ENCODE peak calls at places on chromosomes 5 and 9, in four cellular contexts. Y is GM12892, A is H1, J is HepG2. P is an unnamed sample.

GRCh38 chr9:120892177-120892747 is 15.3 kb upstream of the PHF19 start:
- DNase-seq in A (no peak), Y (no peak), J (no peak), P (no peak)

GRCh38 chr9:135565141-135565628 is 3.6 kb downstream of the PAEP start:
- DNase-seq in A (no peak), J (no peak), Y (no peak), P (no peak)

GRCh38 chr5:75553358-75553757 is 41.7 kb downstream of the POLK start:
- DNase-seq in Y (no peak), A (no peak), J (no peak), P (no peak)

GRCh38 chr5:30839956-30840355 is 353.5 kb upstream of the CDH6 start:
- DNase-seq in A (no peak), Y (no peak), J (no peak), P (no peak)

GRCh38 chr5:137272831-137273230 is 226.3 kb downstream of the SPOCK1 start:
- DNase-seq in Y (no peak), J (no peak), A (no peak), P (no peak)

GRCh38 chr9:118618091-118618490 is 751.1 kb downstream of the BRINP1 start:
- DNase-seq in A (no peak), J (no peak), Y (no peak), P (no peak)

GRCh38 chr9:18129809-18130334 is 344.1 kb upstream of the ADAMTSL1 start:
- DNase-seq in Y (no peak), J (no peak), A (peak), P (no peak)

GRCh38 chr5:141910271-141910673 is 13.4 kb upstream of the DELE1 start:
- DNase-seq in Y (no peak), J (no peak), A (no peak), P (no peak)

GRCh38 chr9:114611516-114612271 is 603 bp downstream of the TMEM268 start:
- DNase-seq in J (no peak), A (peak), Y (peak), P (no peak)

GRCh38 chr5:42943931-42944631 is 96.0 kb downstream of the ANXA2R start:
- DNase-seq in A (peak), J (no peak), Y (no peak), P (no peak)

GRCh38 chr9:99130069-99130468 is 25.2 kb downstream of the TGFBR1 start:
- DNase-seq in Y (no peak), J (no peak), A (no peak), P (no peak)

GRCh38 chr5:82834151-82834550 is 243.0 kb downstream of the TMEM167A start:
- DNase-seq in Y (no peak), J (no peak), A (no peak), P (no peak)

GRCh38 chr5:143760137-143760505 is 51.8 kb upstream of the HMHB1 start:
- DNase-seq in J (no peak), A (no peak), Y (no peak), P (no peak)

GRCh38 chr5:133605323-133605722 is 7.0 kb downstream of the FSTL4 start:
- DNase-seq in Y (no peak), A (no peak), J (no peak), P (no peak)

GRCh38 chr9:135993840-135994776 is 32.9 kb upstream of the UBAC1 start:
- DNase-seq in J (peak), A (no peak), Y (no peak), P (no peak)

GRCh38 chr5:133079048-133079447 is 27.2 kb downstream of the HSPA4 start:
- DNase-seq in A (no peak), Y (no peak), J (no peak), P (no peak)

GRCh38 chr5:107147584-107147983 is 523.2 kb downstream of the EFNA5 start:
- DNase-seq in A (no peak), Y (no peak), J (no peak), P (no peak)

GRCh38 chr9:30688801-30689200 is 1695.6 kb upstream of the ACO1 start:
- DNase-seq in J (no peak), A (no peak), Y (no peak), P (no peak)

GRCh38 chr5:87302061-87302460 is 34.4 kb downstream of the RASA1 start:
- DNase-seq in A (no peak), J (no peak), Y (no peak), P (no peak)

GRCh38 chr5:51226420-51226735 is 156.9 kb upstream of the ISL1 start:
- DNase-seq in J (peak), Y (no peak), A (peak), P (no peak)

GRCh38 chr5:125011982-125012381 is 265.5 kb upstream of the ZNF608 start:
- DNase-seq in A (no peak), J (no peak), Y (no peak), P (no peak)

GRCh38 chr5:146073239-146073900 is 32.0 kb downstream of the PLAC8L1 start:
- DNase-seq in Y (no peak), J (no peak), A (peak), P (no peak)

GRCh38 chr9:86287013-86287412 is 4.7 kb upstream of the ISCA1 start:
- DNase-seq in A (no peak), Y (no peak), J (peak), P (no peak)

GRCh38 chr5:68015381-68015780 is 200.2 kb upstream of the PIK3R1 start:
- DNase-seq in A (no peak), J (no peak), Y (no peak), P (no peak)

GRCh38 chr9:129867138-129868032 is 32.1 kb downstream of the USP20 start:
- DNase-seq in A (peak), Y (no peak), J (no peak), P (no peak)

GRCh38 chr5:139043127-139043905 is 154.9 kb downstream of the SIL1 start:
- DNase-seq in A (no peak), J (no peak), Y (no peak), P (no peak)

GRCh38 chr9:130994135-130994534 is 14.8 kb upstream of the LAMC3 start:
- DNase-seq in Y (no peak), J (no peak), A (no peak), P (no peak)

GRCh38 chr9:123120953-123121352 is 87.5 kb downstream of the GPR21 start:
- DNase-seq in J (no peak), Y (no peak), A (no peak), P (no peak)

GRCh38 chr9:37408933-37409710 is 13.4 kb upstream of the GRHPR start:
- DNase-seq in Y (peak), A (no peak), J (no peak), P (peak)

GRCh38 chr5:113680534-113680933 is 167.0 kb downstream of the YTHDC2 start:
- DNase-seq in A (no peak), Y (no peak), J (no peak), P (no peak)

GRCh38 chr9:132018957-132019405 is 60.7 kb downstream of the MED27 start:
- DNase-seq in A (no peak), Y (no peak), J (no peak), P (no peak)

GRCh38 chr9:125466356-125466855 is 204.8 kb downstream of the GAPVD1 start:
- DNase-seq in J (no peak), Y (no peak), A (no peak), P (no peak)

GRCh38 chr5:172533399-172534228 is 79.3 kb upstream of the SH3PXD2B start:
- DNase-seq in Y (no peak), J (no peak), A (peak), P (no peak)

GRCh38 chr5:141478321-141478945 is 2.7 kb downstream of the PCDHGC3 start:
- DNase-seq in A (peak), Y (no peak), J (no peak), P (no peak)

GRCh38 chr5:28914302-28914701 is 1875.9 kb upstream of the CDH9 start:
- DNase-seq in Y (no peak), A (no peak), J (no peak), P (no peak)

GRCh38 chr5:79229357-79230174 is 6.4 kb upstream of the JMY start:
- DNase-seq in J (no peak), Y (no peak), A (no peak), P (no peak)

DNA sequence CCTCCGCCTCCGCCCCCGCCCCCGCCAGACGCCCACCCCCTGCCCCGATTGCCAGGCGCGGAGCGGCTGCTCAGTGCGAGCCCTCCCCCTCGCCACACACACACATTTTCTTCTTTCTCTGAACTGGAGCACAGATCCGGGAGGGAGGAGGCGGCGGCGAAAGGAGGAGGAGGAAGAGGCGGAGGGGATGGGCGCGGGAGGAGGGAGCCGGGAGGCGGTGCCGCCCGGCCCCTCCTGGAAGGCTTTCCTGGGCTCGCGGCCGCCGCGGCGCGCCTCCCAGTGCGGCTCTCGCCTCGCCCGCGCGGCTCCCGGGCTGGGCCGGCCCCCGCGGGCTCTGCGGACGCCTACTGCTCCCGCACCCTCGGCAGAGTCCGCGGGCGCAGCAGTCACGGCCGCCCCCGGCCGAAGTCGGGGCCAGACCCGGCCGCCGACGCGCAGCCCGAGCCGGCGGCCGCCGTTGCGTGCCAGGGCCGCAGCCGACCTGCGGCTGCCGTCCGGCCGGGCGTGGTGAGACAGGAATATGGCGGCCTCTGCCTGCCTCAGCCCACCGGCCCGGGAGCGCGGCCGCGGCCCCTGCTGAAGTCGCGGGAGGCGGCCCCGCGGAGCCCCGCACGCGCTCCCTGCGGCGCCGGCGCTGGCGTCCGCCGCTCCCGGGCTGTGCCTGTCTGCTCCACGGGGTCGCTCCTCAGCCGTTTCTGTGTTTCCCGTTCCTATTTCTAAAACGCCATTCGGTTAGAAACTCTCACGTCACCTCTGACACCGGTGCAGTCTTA is 401 bp upstream of the GNAQ start:
- DNase-seq in J (peak), Y (peak), A (peak), P (no peak)
- TF ChIP-seq POLR2A in J (peak), Y (no peak), A (peak), P (no peak)

GRCh38 chr9:77648458-77649108 is 461 bp upstream of the GNA14 start:
- DNase-seq in Y (no peak), A (peak), J (no peak), P (peak)
- TF ChIP-seq TAF1 in Y (no peak), A (no peak), J (no peak), P (no peak)

GRCh38 chr9:4788703-4789102 is 4.0 kb upstream of the RCL1 start:
- DNase-seq in J (no peak), Y (no peak), A (no peak), P (no peak)

GRCh38 chr9:4796530-4796929 is 3.8 kb downstream of the RCL1 start:
- DNase-seq in Y (no peak), J (no peak), A (no peak), P (no peak)

GRCh38 chr9:4793412-4794005 is 765 bp downstream of the RCL1 start:
- DNase-seq in J (no peak), A (no peak), Y (no peak), P (no peak)

GRCh38 chr9:4792054-4792571 is 631 bp upstream of the RCL1 start:
- DNase-seq in J (no peak), Y (no peak), A (no peak), P (no peak)

DNA sequence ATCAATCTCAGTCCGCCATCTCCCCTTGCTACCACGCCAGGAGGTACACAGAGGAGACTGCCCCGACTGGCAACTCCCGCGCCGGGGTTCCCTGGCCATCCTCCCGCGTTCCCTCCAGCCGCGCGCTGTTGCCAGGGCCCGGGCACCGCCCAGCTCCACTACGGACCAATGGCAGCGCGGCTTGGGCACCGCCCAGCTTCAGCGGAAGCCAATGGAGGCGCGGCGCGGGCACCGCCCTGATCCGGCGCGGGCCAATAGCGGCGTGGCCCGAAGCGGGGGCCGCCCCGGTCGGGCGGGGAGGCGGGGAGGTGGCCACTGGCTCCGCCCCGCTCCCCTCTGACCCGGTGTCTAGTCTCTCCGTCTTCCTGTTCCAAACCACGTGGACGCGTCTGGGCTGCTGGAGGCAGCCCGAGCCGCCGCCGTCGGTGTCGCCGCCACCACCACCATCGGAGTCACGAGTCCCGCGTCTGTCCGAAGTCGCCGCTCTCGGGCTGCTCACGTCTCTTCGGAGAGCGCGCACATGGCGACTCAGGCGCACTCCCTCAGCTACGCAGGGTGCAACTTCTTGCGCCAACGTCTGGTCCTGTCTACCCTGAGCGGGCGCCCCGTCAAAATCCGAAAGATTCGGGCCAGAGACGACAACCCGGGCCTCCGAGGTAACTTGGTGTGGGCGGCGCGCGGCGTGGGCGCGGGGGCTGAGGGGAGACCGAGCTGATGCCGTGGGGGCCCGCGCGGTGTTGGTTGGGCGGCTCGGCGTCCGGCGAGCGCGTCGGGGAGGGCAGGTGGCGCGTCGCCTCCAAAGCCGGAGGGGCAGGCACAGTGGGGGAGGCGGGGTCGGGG is at the start of gene RCL1:
- DNase-seq in A (peak), J (peak), Y (peak), P (peak)
- TF ChIP-seq POLR2A in A (peak), J (peak), Y (peak), P (peak)

GRCh38 chr9:36401179-36401740 is 1.2 kb upstream of the RNF38 start:
- DNase-seq in A (no peak), J (peak), Y (peak), P (peak)
- TF ChIP-seq TAF1 in A (no peak), J (no peak), Y (no peak), P (no peak)

DNA sequence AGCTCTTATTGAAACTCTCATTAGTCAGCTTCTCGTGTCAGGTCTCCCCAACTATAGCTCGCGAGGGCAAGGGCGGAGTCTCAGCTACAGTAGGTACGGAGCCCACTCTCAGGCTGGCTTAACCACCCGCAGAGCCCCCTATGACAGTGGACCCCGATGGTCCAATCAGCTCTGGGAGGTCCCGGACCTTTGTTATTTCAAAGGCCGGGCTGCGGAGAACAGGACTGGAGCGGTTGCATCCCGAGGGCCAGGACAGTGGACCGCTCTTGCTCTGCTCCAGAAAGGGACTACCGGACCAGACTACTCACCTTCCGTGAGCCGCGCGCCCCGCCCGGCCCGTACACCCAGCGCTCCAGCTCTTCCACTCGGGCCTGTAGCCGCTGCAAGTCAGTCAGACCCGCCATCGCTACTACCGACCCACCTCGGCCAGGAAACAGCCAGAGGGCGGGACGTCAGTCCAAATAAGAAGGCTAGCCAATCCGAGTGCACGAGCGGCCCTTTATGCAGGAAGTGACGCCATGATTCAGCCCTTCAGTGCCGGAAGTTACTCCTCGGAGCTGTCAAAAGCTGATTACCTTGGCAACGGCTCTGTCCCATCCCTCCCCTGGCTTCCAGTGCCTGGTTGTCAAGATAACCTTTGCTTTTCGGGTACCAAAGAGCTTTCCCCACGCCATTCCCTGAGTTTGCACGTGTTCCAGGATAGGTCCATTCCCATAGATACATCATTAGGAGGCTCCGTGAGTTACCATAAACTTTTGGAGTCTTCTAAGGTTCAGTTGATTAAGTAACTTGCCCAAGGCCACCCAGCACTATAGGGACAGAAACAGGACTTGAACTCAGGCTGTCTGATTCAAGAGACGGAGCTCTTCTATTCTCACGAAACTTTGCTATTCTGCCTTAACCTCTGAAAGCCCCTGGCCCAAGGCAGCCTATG is at the start of gene DCTN3:
- DNase-seq in J (peak), Y (peak), A (peak), P (peak)
- TF ChIP-seq POLR2A in J (peak), Y (peak), A (no peak), P (peak)

GRCh38 chr9:137486141-137486490 is 27.0 kb upstream of the NSMF start:
- DNase-seq in A (no peak), J (no peak), Y (no peak), P (no peak)

GRCh38 chr9:137484551-137485315 is 25.6 kb upstream of the NSMF start:
- DNase-seq in Y (no peak), J (no peak), A (no peak), P (no peak)

GRCh38 chr9:137487454-137488329 is 28.6 kb upstream of the NSMF start:
- DNase-seq in Y (no peak), J (no peak), A (no peak), P (no peak)

GRCh38 chr9:137486545-137487453 is 27.7 kb upstream of the NSMF start:
- DNase-seq in Y (no peak), J (no peak), A (no peak), P (no peak)

DNA sequence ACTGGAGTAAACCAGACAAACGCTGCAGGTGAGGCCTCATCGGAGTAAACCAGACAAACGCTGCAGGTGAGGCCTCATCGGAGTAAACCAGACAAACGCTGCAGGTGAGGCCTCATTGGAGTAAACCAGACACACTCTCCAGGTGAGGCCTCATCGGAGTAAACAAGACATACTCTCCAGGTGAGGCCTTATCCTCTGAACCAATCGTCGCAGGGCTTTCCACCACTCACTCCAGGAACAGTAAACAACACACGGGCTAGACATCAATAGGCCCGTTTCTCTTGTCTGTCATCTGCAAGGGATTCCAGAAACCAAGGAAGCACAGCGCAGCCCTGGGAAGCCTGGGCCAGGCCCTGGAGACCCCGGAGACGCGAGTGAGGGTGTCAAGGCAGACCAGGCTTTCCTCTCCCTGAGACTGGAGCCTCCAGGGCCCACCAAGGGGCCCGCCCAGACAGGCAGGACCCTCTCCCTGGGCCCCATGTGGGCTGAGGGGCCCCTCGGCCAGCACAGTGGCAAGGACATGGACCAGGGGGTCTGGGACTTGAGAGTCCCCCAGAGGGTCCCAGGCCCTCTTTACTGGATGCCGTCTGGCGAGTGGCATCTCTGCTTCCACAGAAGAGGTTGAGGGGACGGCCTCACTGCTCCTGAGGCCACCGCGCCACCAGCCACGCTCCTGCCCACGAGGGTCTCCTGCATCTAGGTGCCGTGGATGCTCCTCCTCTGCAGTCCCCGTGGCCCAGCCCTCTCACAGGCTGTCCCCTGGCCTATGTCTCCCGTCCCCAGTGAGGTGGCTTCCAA is 26.4 kb upstream of the NSMF start:
- DNase-seq in Y (no peak), J (no peak), A (no peak), P (no peak)
- TF ChIP-seq TAF1 in Y (no peak), J (no peak), A (no peak), P (no peak)

GRCh38 chr5:131250749-131251148 is 13.1 kb upstream of the CDC42SE2 start:
- DNase-seq in J (no peak), Y (no peak), A (no peak), P (no peak)

GRCh38 chr5:131256507-131256823 is 7.4 kb upstream of the CDC42SE2 start:
- DNase-seq in A (no peak), Y (no peak), J (no peak), P (no peak)

GRCh38 chr5:131254741-131255140 is 9.1 kb upstream of the CDC42SE2 start:
- DNase-seq in J (no peak), A (no peak), Y (no peak), P (no peak)

GRCh38 chr5:131258733-131259132 is 5.1 kb upstream of the CDC42SE2 start:
- DNase-seq in A (no peak), Y (no peak), J (peak), P (no peak)

DNA sequence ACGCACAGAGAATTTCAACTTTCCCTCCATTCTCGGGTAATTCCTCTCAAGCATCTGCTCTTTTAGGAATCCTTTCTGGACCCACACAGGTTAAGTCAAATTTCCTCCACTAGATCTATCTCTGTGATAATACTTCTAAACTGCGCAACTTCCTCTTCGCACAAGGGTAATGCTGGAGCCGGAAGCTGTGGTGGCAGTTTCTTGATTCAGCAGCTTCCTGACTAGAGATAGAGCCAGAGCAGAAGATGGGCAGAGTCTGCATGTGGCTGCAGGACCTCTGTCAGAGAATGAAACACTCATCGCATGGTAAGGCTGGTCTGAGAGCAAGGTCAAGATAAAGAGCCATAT is 11.1 kb upstream of the CDC42SE2 start:
- DNase-seq in J (no peak), Y (no peak), A (no peak), P (no peak)
- TF ChIP-seq POLR2A in J (no peak), Y (peak), A (no peak), P (peak)